ENCODE peak calls at places on chromosomes 13 and 19, in ten cellular contexts. F is Peyer's patch, G is left ventricle myocardium inferior, H is psoas muscle, U is endodermal cell, Y is IMR-90, J is colonic mucosa, L is mucosa of descending colon, E is cardiac muscle cell, M is endothelial cell of umbilical vein. B is an unnamed sample. For H3K4me1, the result is how much of the 10 kb centered on the place peaks cover.

GRCh38 chr19:31285744-31286143 is 63.5 kb downstream of the TSHZ3 start:
- DNase-seq in F (no peak), G (no peak), H (no peak), U (no peak), Y (peak), J (no peak), L (no peak), E (no peak), M (no peak), B (peak)

GRCh38 chr13:30204564-30204963 is 102.8 kb downstream of the KATNAL1 start:
- DNase-seq in F (no peak), G (no peak), H (no peak), U (no peak), Y (no peak), J (no peak), L (no peak), E (no peak), M (no peak), B (no peak)

GRCh38 chr19:13044160-13044853 is 49.0 kb downstream of the NFIX start:
- DNase-seq in F (no peak), G (no peak), H (no peak), U (no peak), Y (peak), J (no peak), L (no peak), E (no peak), M (no peak), B (no peak)

GRCh38 chr19:48651682-48652046 is 5.7 kb upstream of the CA11 start:
- DNase-seq in F (no peak), G (no peak), H (no peak), U (no peak), Y (no peak), J (no peak), L (no peak), E (no peak), M (no peak), B (no peak)

GRCh38 chr13:93867481-93867880 is 612.0 kb downstream of the DCT start:
- DNase-seq in F (no peak), G (no peak), H (no peak), U (no peak), Y (peak), J (no peak), L (no peak), E (no peak), M (no peak), B (no peak)

GRCh38 chr13:114128624-114129522 is 3.5 kb downstream of the RASA3 start:
- DNase-seq in F (peak), G (peak), H (peak), U (no peak), Y (peak), J (peak), L (peak), E (no peak), M (peak), B (no peak)

GRCh38 chr13:95404141-95404882 is 103.1 kb upstream of the ABCC4 start:
- DNase-seq in F (peak), G (peak), H (peak), U (peak), Y (peak), J (peak), L (peak), E (peak), M (peak), B (peak)

GRCh38 chr13:41543664-41544300 is 86.4 kb downstream of the RGCC start:
- DNase-seq in F (no peak), G (no peak), H (no peak), U (no peak), Y (no peak), J (no peak), L (no peak), E (no peak), M (no peak), B (no peak)

GRCh38 chr19:6185093-6185824 is 49.8 kb downstream of the ACSBG2 start:
- DNase-seq in F (no peak), G (no peak), H (no peak), U (no peak), Y (no peak), J (no peak), L (no peak), E (no peak), M (no peak), B (no peak)

GRCh38 chr13:95698047-95698749 is 21.3 kb downstream of the DNAJC3 start:
- DNase-seq in F (no peak), G (no peak), H (no peak), U (no peak), Y (peak), J (no peak), L (no peak), E (no peak), M (no peak), B (no peak)

GRCh38 chr19:4186087-4186993 is 3.9 kb downstream of the ANKRD24 start:
- DNase-seq in F (peak), G (peak), H (peak), U (peak), Y (peak), J (peak), L (peak), E (peak), M (peak), B (peak)

GRCh38 chr13:46295531-46296464 is 84.1 kb downstream of the LRRC63 start:
- DNase-seq in F (peak), G (no peak), H (peak), U (no peak), Y (peak), J (no peak), L (no peak), E (no peak), M (peak), B (no peak)

GRCh38 chr19:15101479-15102082 is 5.6 kb upstream of the SYDE1 start:
- DNase-seq in F (peak), G (no peak), H (no peak), U (peak), Y (peak), J (peak), L (no peak), E (peak), M (peak), B (peak)

GRCh38 chr19:13881692-13882418 is 4.9 kb downstream of the NANOS3 start:
- DNase-seq in F (peak), G (no peak), H (peak), U (no peak), Y (peak), J (peak), L (peak), E (no peak), M (no peak), B (peak)

GRCh38 chr19:51422053-51422448 is 4.6 kb upstream of the SIGLEC10 start:
- DNase-seq in F (peak), G (peak), H (peak), U (peak), Y (peak), J (peak), L (peak), E (peak), M (peak), B (peak)

GRCh38 chr13:19085876-19086275 is 95.7 kb downstream of the TUBA3C start:
- DNase-seq in F (no peak), G (no peak), H (no peak), U (no peak), Y (no peak), J (no peak), L (no peak), E (no peak), M (no peak), B (no peak)

GRCh38 chr13:42836930-42837329 is 55.5 kb downstream of the FAM216B start:
- DNase-seq in F (no peak), G (no peak), H (no peak), U (peak), Y (peak), J (no peak), L (no peak), E (peak), M (peak), B (peak)

GRCh38 chr19:13010038-13010991 is 15.0 kb downstream of the NFIX start:
- DNase-seq in F (no peak), G (peak), H (peak), U (peak), Y (no peak), J (no peak), L (peak), E (no peak), M (no peak), B (no peak)

GRCh38 chr19:31152906-31153305 is 196.3 kb downstream of the TSHZ3 start:
- DNase-seq in F (no peak), G (no peak), H (no peak), U (no peak), Y (peak), J (no peak), L (no peak), E (no peak), M (no peak), B (peak)

GRCh38 chr13:100987993-100988392 is 313.4 kb upstream of the TMTC4 start:
- DNase-seq in F (no peak), G (no peak), H (no peak), U (peak), Y (peak), J (no peak), L (no peak), E (peak), M (peak), B (no peak)

GRCh38 chr19:6556043-6556449 is 25.2 kb downstream of the TNFSF9 start:
- DNase-seq in F (no peak), G (no peak), H (no peak), U (no peak), Y (no peak), J (no peak), L (no peak), E (no peak), M (no peak), B (no peak)

GRCh38 chr19:42553292-42554045 is 25.2 kb upstream of the CEACAM1 start:
- DNase-seq in F (no peak), G (peak), H (no peak), U (no peak), Y (peak), J (no peak), L (peak), E (no peak), M (no peak), B (peak)

GRCh38 chr13:51729853-51730553 is 74.0 kb downstream of the DHRS12 start:
- DNase-seq in F (no peak), G (no peak), H (peak), U (no peak), Y (peak), J (no peak), L (no peak), E (no peak), M (peak), B (no peak)

GRCh38 chr19:2188708-2189385 is 25.1 kb downstream of the DOT1L start:
- DNase-seq in F (no peak), G (no peak), H (no peak), U (no peak), Y (peak), J (no peak), L (no peak), E (no peak), M (no peak), B (no peak)
- H3K4me1 ChIP-seq in F (under half), G (half or more), H (under half), U (under half), Y (under half), J (under half), L (under half), E (half or more), M (under half), B (under half)

DNA sequence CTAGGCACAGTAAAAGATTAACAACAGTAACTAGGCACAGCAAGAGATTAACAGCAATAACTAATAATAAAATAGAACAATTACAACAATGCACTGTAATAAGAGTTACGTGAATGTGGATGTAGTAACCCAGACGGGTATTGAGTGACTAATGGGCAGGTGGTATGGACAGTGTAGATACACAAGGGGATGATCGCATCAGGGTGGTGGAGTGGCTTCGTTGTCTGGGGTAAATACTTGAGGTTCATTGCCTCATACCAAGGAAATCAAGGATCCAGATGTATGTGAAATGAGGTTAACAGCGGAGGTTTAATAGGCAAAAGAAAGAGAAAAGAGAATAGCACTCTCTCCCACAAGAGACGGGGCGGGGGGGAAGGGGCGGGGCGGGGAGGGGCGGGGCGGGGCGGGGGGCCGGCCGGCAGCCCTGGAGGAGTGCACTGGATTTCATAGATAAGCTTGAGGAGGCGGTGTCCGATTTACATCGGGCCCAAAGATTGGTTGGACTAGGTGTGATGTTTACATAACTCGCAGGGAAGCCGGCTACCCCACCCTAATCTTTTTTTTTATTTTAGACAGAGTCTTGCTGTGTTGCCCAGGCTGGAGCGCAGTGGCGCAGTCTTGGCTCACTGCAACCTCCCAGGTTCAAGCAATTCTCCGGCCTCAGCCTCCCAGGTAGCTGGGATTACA is 106.3 kb downstream of the KCTD15 start:
- DNase-seq in F (no peak), G (no peak), H (no peak), U (no peak), Y (no peak), J (peak), L (no peak), E (no peak), M (no peak), B (no peak)
- H3K4me1 ChIP-seq in F (under half), G (under half), H (under half), U (under half), Y (under half), J (under half), L (under half), E (under half), M (under half), B (under half)

DNA sequence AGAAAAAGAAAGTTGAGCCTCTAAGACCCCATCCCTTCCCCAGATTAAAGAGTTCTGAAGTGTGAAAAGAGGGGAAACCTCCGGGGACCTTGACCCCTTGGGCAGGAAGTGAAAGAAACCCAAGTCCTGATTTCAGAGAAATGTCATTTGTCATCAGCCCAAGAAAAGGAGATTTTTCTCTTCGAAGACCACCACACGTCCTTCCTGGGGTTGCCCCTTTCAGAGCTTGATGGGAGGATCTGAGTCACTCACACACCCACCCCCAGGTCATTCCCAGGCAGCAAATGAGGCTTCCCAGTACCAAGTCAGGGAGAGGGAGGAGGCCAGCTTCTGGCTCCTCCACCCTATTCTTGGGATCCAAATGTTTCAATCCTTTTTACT is 5.3 kb upstream of the KMT2B start:
- DNase-seq in F (no peak), G (no peak), H (no peak), U (no peak), Y (no peak), J (no peak), L (no peak), E (no peak), M (no peak), B (no peak)
- H3K4me1 ChIP-seq in F (under half), G (under half), H (under half), U (under half), Y (under half), J (under half), L (under half), E (under half), M (under half), B (under half)

DNA sequence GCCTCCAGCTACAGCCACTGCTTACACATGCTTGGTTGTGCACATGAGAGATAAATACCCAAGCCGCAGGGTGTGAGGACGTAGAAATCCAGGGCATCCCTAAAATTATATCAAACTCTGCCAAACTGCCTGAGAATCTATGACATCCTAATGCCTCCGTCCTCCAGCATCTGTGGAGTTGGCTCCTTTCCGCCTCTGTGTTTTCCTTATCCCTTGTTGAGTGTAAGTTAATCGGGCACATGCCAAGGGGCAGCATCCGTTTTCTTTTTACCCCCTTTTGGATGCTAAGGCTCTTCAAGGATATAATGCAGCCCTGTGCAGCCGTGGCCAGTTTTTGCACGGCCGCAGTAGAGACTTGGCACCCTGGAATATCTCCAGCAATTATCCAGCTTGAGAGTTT is 66.5 kb downstream of the COL4A2 start:
- DNase-seq in F (no peak), G (no peak), H (no peak), U (no peak), Y (no peak), J (no peak), L (no peak), E (no peak), M (no peak), B (no peak)
- H3K4me1 ChIP-seq in F (under half), G (half or more), H (under half), U (under half), Y (under half), J (under half), L (under half), E (under half), M (under half), B (under half)

GRCh38 chr19:41353466-41354342 is at the start of gene TGFB1:
- DNase-seq in F (peak), G (peak), H (peak), U (peak), Y (peak), J (peak), L (peak), E (peak), M (peak), B (peak)

GRCh38 chr19:41354343-41354974 is 737 bp upstream of the TGFB1 start:
- DNase-seq in F (no peak), G (peak), H (no peak), U (no peak), Y (no peak), J (peak), L (peak), E (no peak), M (no peak), B (no peak)

GRCh38 chr19:41352279-41352608 is 1.5 kb downstream of the TGFB1 start:
- DNase-seq in F (no peak), G (no peak), H (peak), U (no peak), Y (no peak), J (no peak), L (no peak), E (no peak), M (no peak), B (no peak)

GRCh38 chr19:41351339-41352245 is 2.1 kb downstream of the TGFB1 start:
- DNase-seq in F (peak), G (peak), H (peak), U (peak), Y (peak), J (peak), L (peak), E (peak), M (peak), B (no peak)

GRCh38 chr19:41352609-41353465 is 885 bp downstream of the TGFB1 start:
- DNase-seq in F (peak), G (peak), H (peak), U (peak), Y (peak), J (peak), L (peak), E (peak), M (peak), B (peak)
- H3K4me1 ChIP-seq in F (under half), G (half or more), H (under half), U (under half), Y (under half), J (under half), L (under half), E (under half), M (under half), B (under half)

GRCh38 chr13:76874466-76874865 is 11.7 kb downstream of the KCTD12 start:
- DNase-seq in F (no peak), G (no peak), H (no peak), U (no peak), Y (no peak), J (no peak), L (no peak), E (no peak), M (no peak), B (no peak)
- H3K4me1 ChIP-seq in F (under half), G (under half), H (under half), U (under half), Y (under half), J (under half), L (under half), E (under half), M (under half), B (under half)

GRCh38 chr13:75440100-75440499 is 41.9 kb downstream of the TBC1D4 start:
- DNase-seq in F (no peak), G (no peak), H (no peak), U (no peak), Y (no peak), J (peak), L (no peak), E (no peak), M (no peak), B (no peak)
- H3K4me1 ChIP-seq in F (under half), G (half or more), H (half or more), U (under half), Y (under half), J (under half), L (under half), E (under half), M (under half), B (under half)

GRCh38 chr13:32036762-32037161 is 5.2 kb downstream of the FRY start:
- DNase-seq in F (no peak), G (no peak), H (no peak), U (no peak), Y (no peak), J (peak), L (no peak), E (no peak), M (no peak), B (peak)

GRCh38 chr13:32037471-32037870 is 5.9 kb downstream of the FRY start:
- DNase-seq in F (no peak), G (no peak), H (no peak), U (no peak), Y (no peak), J (no peak), L (no peak), E (no peak), M (no peak), B (no peak)

GRCh38 chr13:32036131-32036695 is 4.6 kb downstream of the FRY start:
- DNase-seq in F (no peak), G (no peak), H (no peak), U (no peak), Y (no peak), J (peak), L (no peak), E (no peak), M (no peak), B (no peak)

GRCh38 chr13:32033744-32034143 is 2.2 kb downstream of the FRY start:
- DNase-seq in F (no peak), G (no peak), H (no peak), U (no peak), Y (peak), J (no peak), L (no peak), E (no peak), M (peak), B (no peak)

DNA sequence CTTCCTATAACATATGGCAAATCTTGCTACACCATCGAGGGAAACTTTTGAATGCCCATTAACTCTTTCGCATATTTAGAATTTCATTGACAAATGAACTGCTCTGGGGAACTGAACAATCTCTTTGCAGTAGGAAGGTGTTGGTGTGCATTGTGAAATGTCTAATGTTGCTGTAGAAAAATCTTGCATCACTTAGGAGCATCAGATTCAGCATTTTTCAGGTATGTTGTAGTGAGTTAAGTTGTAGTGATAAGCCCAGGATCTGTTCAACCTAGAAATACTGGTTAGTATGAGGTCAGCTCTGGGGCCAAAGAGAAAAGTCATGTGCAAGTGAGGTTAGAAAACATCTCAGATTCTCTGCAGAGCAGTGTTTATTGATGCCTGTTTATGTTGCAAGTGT is 4.1 kb downstream of the FRY start:
- DNase-seq in F (no peak), G (no peak), H (no peak), U (no peak), Y (no peak), J (no peak), L (no peak), E (no peak), M (no peak), B (no peak)
- H3K4me1 ChIP-seq in F (under half), G (half or more), H (under half), U (under half), Y (under half), J (under half), L (under half), E (under half), M (under half), B (under half)

GRCh38 chr13:98539655-98540054 is 37.3 kb downstream of the STK24 start:
- DNase-seq in F (no peak), G (no peak), H (no peak), U (peak), Y (no peak), J (no peak), L (no peak), E (no peak), M (no peak), B (no peak)
- H3K4me1 ChIP-seq in F (under half), G (half or more), H (half or more), U (under half), Y (under half), J (under half), L (half or more), E (under half), M (under half), B (under half)

DNA sequence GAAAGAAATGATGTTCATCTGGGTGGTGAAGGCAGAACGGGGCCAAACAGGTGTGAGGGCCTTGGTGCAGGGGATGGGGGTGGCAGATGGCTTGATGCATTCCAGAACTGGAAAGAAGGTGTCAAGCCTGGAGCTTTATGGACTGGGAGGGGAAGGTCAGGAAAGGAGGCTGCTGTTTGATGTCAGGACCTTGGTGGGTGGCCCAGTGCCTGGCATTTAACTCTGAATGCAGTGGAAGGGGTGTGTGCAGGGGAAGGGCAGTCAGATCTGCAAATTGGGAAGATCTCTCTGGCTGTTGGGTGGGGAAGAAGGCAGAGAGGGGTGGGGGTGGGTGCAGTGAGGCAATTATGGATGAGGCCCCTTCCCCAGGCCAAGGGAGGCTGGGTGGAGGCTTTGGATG is 11.7 kb downstream of the KCTD15 start:
- DNase-seq in F (no peak), G (no peak), H (no peak), U (no peak), Y (no peak), J (no peak), L (no peak), E (no peak), M (no peak), B (no peak)
- H3K4me1 ChIP-seq in F (under half), G (half or more), H (under half), U (under half), Y (under half), J (under half), L (under half), E (under half), M (under half), B (under half)

B was measured in SJCRH30.